ENCODE peak calls at places on chromosomes 4 and X, in eight cellular contexts. X, N, J, W, Z, F, L and R are unnamed samples.

GRCh38 chrX:19554786-19555185 is 39.5 kb upstream of the MAP3K15 start:
- DNase-seq in J (peak; percentile 35), W (peak; percentile 37), L (peak; percentile 70), N (no peak), F (no peak), Z (no peak), X (no peak), R (no peak)

GRCh38 chrX:145735036-145735435 is 82.6 kb upstream of the SLITRK2 start:
- DNase-seq in N (no peak), J (no peak), F (no peak), X (no peak), Z (no peak), W (no peak), L (peak; percentile 29), R (no peak)

GRCh38 chr4:103853627-103854026 is 133.8 kb upstream of the TACR3 start:
- DNase-seq in F (no peak), N (no peak), L (no peak), W (no peak), Z (no peak), J (no peak), X (no peak), R (no peak)

GRCh38 chrX:12961191-12961718 is 13.7 kb upstream of the TMSB4X start:
- DNase-seq in J (no peak), X (no peak), N (no peak), W (no peak), L (no peak), Z (peak; percentile 17), F (no peak), R (no peak)

GRCh38 chr4:155748039-155748438 is 10.8 kb upstream of the GUCY1B1 start:
- DNase-seq in L (no peak), Z (no peak), X (no peak), F (no peak), J (no peak), W (no peak), N (no peak), R (no peak)

GRCh38 chr4:155809835-155810234 is 51.0 kb downstream of the GUCY1B1 start:
- DNase-seq in N (peak; percentile 69), F (no peak), W (peak; percentile 92), J (no peak), Z (peak; percentile 48), L (peak; percentile 88), X (no peak), R (peak; percentile 76)

GRCh38 chrX:80876877-80877276 is 67.2 kb upstream of the BRWD3 start:
- DNase-seq in L (peak; percentile 33), F (no peak), J (no peak), W (peak; percentile 51), N (peak; percentile 59), X (no peak), Z (peak; percentile 14), R (peak; percentile 53)

GRCh38 chr4:167614866-167615265 is 380.6 kb upstream of the SPOCK3 start:
- DNase-seq in L (no peak), W (no peak), N (no peak), F (no peak), Z (no peak), X (no peak), J (no peak), R (no peak)

GRCh38 chr4:55854132-55854531 is 684 bp downstream of the EXOC1 start:
- DNase-seq in Z (no peak), J (no peak), L (no peak), W (peak; percentile 4), F (no peak), X (no peak), N (peak; percentile 19), R (peak; percentile 25)

GRCh38 chrX:138775501-138775900 is 64.0 kb upstream of the FGF13 start:
- DNase-seq in J (no peak), L (peak; percentile 48), Z (peak; percentile 18), W (peak; percentile 29), X (no peak), F (no peak), N (peak; percentile 6), R (peak; percentile 5)

GRCh38 chr4:150960818-150961217 is 54.3 kb downstream of the LRBA start:
- DNase-seq in F (no peak), N (no peak), J (peak; percentile 48), X (no peak), L (peak; percentile 23), W (peak; percentile 40), Z (no peak), R (peak; percentile 35)